ENCODE peak calls at places on chromosomes 4 and X, in six cellular contexts. W is breast epithelium, J is transverse colon, G is IMR-90, Y is vagina, X is coronary artery. K is an unnamed sample.

GRCh38 chr4:15729910-15730533 is 27.2 kb downstream of the BST1 start:
- DNase-seq in W (no peak), J (no peak), G (peak), Y (no peak), X (no peak), K (no peak)

GRCh38 chrX:70066646-70067045 is 4.4 kb downstream of the OTUD6A start:
- DNase-seq in W (no peak), J (no peak), G (no peak), Y (no peak), X (no peak), K (no peak)

GRCh38 chr4:156906325-156906724 is 65.3 kb downstream of the PDGFC start:
- DNase-seq in W (no peak), J (no peak), G (no peak), Y (no peak), X (no peak), K (no peak)

GRCh38 chrX:21382715-21383114 is 8.5 kb downstream of the CNKSR2 start:
- DNase-seq in W (no peak), J (no peak), G (no peak), Y (no peak), X (no peak), K (no peak)

GRCh38 chrX:21581479-21581878 is 76.7 kb downstream of the KLHL34 start:
- DNase-seq in W (no peak), J (no peak), G (no peak), Y (no peak), X (no peak), K (no peak)

GRCh38 chr4:924107-925096 is 7.7 kb downstream of the GAK start:
- DNase-seq in W (no peak), J (peak), G (peak), Y (no peak), X (peak), K (no peak)

GRCh38 chr4:173436149-173436579 is 37.2 kb upstream of the SCRG1 start:
- DNase-seq in W (no peak), J (no peak), G (peak), Y (no peak), X (no peak), K (no peak)

GRCh38 chrX:150849996-150850720 is 48.3 kb downstream of the CD99L2 start:
- DNase-seq in W (no peak), J (no peak), G (no peak), Y (no peak), X (no peak), K (no peak)

GRCh38 chr4:8090312-8090711 is 68.3 kb downstream of the ABLIM2 start:
- DNase-seq in W (no peak), J (peak), G (peak), Y (no peak), X (no peak), K (no peak)

GRCh38 chr4:180655886-180656285 is 1587.3 kb upstream of the TENM3 start:
- DNase-seq in W (no peak), J (no peak), G (no peak), Y (no peak), X (no peak), K (no peak)

GRCh38 chrX:101263766-101264165 is 27.4 kb downstream of the TAF7L start:
- DNase-seq in W (no peak), J (no peak), G (no peak), Y (no peak), X (no peak), K (no peak)

GRCh38 chr4:52824603-52825310 is 37.4 kb upstream of the RASL11B start:
- DNase-seq in W (no peak), J (no peak), G (peak), Y (no peak), X (no peak), K (no peak)

GRCh38 chr4:95537181-95537580 is 11.6 kb downstream of the UNC5C start:
- DNase-seq in W (no peak), J (no peak), G (no peak), Y (no peak), X (no peak), K (no peak)

GRCh38 chrX:22063284-22063683 is 31.2 kb downstream of the PHEX start:
- DNase-seq in W (no peak), J (no peak), G (no peak), Y (no peak), X (no peak), K (no peak)

GRCh38 chr4:158300012-158300411 is 89.7 kb downstream of the TMEM144 start:
- DNase-seq in W (no peak), J (no peak), G (no peak), Y (no peak), X (no peak), K (no peak)

GRCh38 chrX:71532753-71533425 is at the start of gene OGT:
- DNase-seq in W (peak), J (peak), G (peak), Y (no peak), X (peak), K (peak)

GRCh38 chrX:119521246-119521645 is 44.0 kb downstream of the STEEP1 start:
- DNase-seq in W (no peak), J (no peak), G (no peak), Y (no peak), X (no peak), K (no peak)

GRCh38 chr4:81595287-81595686 is 123.6 kb upstream of the RASGEF1B start:
- DNase-seq in W (no peak), J (no peak), G (no peak), Y (no peak), X (no peak), K (no peak)

GRCh38 chr4:158159718-158160094 is 13.1 kb downstream of the GASK1B start:
- DNase-seq in W (no peak), J (no peak), G (no peak), Y (no peak), X (no peak), K (no peak)

GRCh38 chrX:67543818-67544217 is at the start of gene AR:
- DNase-seq in W (peak), J (peak), G (peak), Y (no peak), X (peak), K (no peak)

GRCh38 chrX:28124416-28124815 is 143.2 kb upstream of the DCAF8L1 start:
- DNase-seq in W (no peak), J (no peak), G (peak), Y (no peak), X (no peak), K (no peak)

GRCh38 chr4:7971881-7972500 is 32.3 kb upstream of the AFAP1 start:
- DNase-seq in W (no peak), J (no peak), G (no peak), Y (no peak), X (no peak), K (no peak)

GRCh38 chrX:144801786-144802185 is 445.5 kb upstream of the SPANXN1 start:
- DNase-seq in W (no peak), J (no peak), G (no peak), Y (no peak), X (no peak), K (no peak)

GRCh38 chrX:261167-261857 is 19.9 kb upstream of the PLCXD1 start:
- DNase-seq in W (no peak), J (no peak), G (peak), Y (no peak), X (peak), K (no peak)

GRCh38 chr4:114599231-114600065 is 841 bp downstream of the UGT8 start:
- DNase-seq in W (no peak), J (peak), G (no peak), Y (no peak), X (no peak), K (peak)

GRCh38 chr4:116358633-116359222 is 726.6 kb downstream of the TRAM1L1 start:
- DNase-seq in W (no peak), J (peak), G (peak), Y (no peak), X (no peak), K (no peak)
- H3K27ac ChIP-seq in W (no peak), J (no peak), G (no peak), Y (no peak), X (no peak), K (no peak)

GRCh38 chrX:24117288-24117687 is 32.2 kb upstream of the ZFX start:
- DNase-seq in W (no peak), J (no peak), G (peak), Y (no peak), X (no peak), K (peak)
- H3K27ac ChIP-seq in W (no peak), J (peak), G (peak), Y (peak), X (no peak), K (no peak)

DNA sequence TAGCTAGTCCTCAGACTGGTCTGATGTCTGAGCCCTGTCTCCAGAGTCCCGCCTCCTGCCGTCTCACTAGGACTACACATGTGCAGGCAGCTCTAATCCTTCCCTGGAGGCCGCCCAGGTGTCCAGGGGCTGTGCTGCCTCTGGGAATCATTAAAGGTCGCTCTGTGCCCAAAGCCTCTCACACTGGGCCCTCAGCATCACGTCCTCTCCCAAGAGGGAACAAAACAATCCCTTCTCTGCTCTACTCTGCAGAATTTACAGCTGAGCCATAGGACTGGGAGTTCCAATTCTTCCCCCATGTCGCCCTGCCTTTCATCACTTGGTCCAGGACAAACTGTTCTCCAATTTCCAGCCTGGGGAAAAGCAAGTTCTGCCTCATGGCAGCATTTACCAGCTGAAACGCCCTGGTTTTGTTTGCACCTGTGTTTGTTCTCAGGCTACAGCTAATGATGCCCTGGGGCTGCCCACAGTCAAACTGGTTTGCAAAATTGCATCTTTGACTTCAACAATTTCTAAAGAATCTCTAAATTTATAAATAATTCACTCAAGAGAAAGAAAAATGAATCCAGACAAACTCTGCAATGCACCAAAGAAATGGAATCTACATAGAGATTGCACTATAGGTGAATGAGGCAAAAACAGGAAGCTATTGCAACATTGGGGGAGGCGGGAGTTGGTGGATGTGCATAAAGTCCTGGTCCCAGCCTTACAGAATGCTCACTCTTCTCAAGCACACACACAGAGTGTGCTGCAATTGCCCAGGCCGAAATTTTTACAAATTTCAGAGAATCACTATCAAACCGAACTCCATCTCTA is 7.2 kb upstream of the MRFAP1 start:
- DNase-seq in W (peak), J (no peak), G (peak), Y (no peak), X (no peak), K (no peak)
- H3K27ac ChIP-seq in W (peak), J (no peak), G (peak), Y (peak), X (no peak), K (no peak)

DNA sequence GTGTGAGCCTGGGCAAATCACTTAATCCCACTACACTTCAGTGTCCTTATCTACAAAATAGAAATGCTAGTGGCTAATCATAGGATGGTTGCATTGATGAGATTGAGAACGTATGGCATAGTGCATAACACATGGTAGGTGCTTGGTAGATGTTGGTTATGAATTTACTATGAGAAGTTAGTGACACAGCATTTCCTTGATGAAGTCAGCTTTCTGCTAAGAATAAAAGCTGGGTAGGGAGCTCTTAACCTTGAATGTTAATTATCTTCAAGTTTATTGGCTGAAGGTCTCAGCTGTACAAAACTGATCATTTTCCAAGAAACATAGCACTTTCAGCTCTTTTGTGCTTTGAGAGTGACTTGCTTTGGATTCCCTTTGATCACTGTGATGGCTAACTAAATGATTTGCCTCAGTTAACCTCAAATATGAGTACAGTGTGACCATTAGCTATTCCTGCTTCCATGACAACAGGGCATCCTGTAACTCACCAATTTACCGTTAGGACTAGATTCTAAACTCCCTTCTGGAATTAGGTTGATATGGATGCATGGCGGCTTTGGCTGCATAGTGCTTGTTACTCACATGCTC is 17.8 kb downstream of the PDK3 start:
- DNase-seq in W (no peak), J (no peak), G (no peak), Y (no peak), X (no peak), K (no peak)
- H3K27ac ChIP-seq in W (no peak), J (no peak), G (no peak), Y (no peak), X (no peak), K (no peak)

DNA sequence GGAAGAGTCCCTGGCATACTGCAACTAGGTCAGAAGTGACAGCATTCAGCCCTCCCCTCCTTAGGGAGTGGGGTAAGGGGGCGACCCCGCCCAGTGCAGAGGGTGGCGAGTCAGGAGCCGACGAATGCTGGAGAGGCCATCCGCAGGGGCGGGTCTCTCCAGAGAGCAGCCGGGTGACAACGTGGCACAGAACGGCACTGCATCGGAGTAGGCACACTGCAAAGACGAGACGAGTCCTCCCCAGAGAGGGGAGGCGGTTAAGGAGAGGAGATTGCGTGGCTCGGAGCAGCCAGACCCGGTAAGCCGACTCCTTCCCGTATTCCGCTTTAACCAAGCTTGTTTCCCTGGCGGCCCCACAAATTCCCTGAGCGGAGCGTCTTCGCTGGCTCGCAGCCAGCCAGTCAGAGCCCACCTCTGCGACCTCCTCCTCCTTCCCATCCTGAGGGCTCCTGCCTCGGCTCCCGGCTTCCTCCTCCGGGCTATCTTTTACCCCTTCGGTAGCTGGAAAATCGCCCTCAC is 54.9 kb downstream of the LINC00632 start:
- DNase-seq in W (no peak), J (no peak), G (peak), Y (no peak), X (peak), K (peak)
- H3K27ac ChIP-seq in W (no peak), J (no peak), G (peak), Y (peak), X (peak), K (no peak)

DNA sequence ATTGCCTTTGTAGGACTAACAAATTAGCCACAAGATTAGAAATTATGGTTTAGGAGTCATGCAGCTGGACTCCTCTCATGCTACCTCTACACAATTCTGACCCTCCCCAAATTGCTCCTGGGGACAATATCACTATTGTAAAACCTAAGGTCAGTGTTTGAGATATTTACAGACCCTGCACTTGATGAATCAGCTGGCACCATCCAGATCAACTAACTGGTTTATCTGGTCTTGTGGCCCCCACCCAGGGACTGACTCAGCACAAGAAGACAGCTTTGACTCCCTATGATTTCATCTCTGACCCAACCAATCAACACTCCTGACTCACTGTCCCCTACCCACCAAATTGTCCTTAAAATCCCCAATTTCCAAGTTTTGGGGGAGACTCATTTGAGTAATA is 192.4 kb downstream of the STPG2 start:
- DNase-seq in W (no peak), J (no peak), G (no peak), Y (no peak), X (no peak), K (no peak)
- H3K27ac ChIP-seq in W (no peak), J (no peak), G (no peak), Y (no peak), X (no peak), K (no peak)

DNA sequence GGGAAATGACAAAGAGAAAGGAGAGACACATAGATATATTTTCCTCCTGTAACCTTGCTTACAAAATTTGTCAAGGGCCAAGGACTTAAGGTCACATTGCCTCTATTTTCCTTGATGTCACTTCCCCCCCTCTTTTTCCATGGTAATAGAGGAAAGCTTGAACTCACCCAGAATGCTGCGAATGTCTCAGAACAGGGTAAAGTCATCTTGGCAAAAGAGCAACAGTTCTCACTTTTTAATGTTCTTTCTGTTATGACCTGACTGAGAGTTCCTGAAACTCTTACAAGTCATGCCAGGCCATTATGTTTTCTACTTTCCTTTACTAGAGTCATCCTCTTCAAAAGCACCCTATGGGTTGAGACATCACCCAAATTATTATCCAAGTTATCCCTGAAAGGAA is 50.7 kb upstream of the PRDM5 start:
- DNase-seq in W (no peak), J (no peak), G (no peak), Y (no peak), X (no peak), K (no peak)
- H3K27ac ChIP-seq in W (no peak), J (no peak), G (no peak), Y (no peak), X (no peak), K (no peak)

K was measured in substantia nigra.